ENCODE peak calls at places on chromosomes 7 and 10, in nine cellular contexts. N, H, I, G, Q, C, T, O and R are unnamed samples. For H3K27me3, the result is how much of the 10 kb centered on the place peaks cover.

GRCh38 chr10:75496191-75496567 is 64.8 kb downstream of the LRMDA start:
- DNase-seq in C (no peak), I (no peak), H (no peak), N (no peak), T (no peak), Q (no peak), G (no peak), O (no peak), R (no peak)

GRCh38 chr10:70432101-70432500 is 9.4 kb downstream of the NODAL start:
- DNase-seq in H (no peak), T (peak), N (no peak), C (no peak), O (peak), I (peak), G (no peak), Q (no peak), R (no peak)

GRCh38 chr10:15293862-15294835 is 76.9 kb downstream of the FAM171A1 start:
- DNase-seq in G (no peak), Q (peak), O (peak), N (no peak), H (peak), I (no peak), T (no peak), C (no peak), R (no peak)

GRCh38 chr7:133724694-133725093 is 402.4 kb upstream of the LRGUK start:
- DNase-seq in N (no peak), G (no peak), H (no peak), T (no peak), O (no peak), Q (no peak), C (no peak), I (no peak), R (no peak)

GRCh38 chr10:116742367-116743265 is at the start of gene HSPA12A:
- DNase-seq in C (peak), Q (peak), T (peak), G (peak), H (no peak), N (peak), I (peak), O (peak), R (peak)

GRCh38 chr10:15316877-15317464 is 54.1 kb downstream of the FAM171A1 start:
- DNase-seq in C (no peak), H (no peak), T (no peak), N (no peak), G (no peak), I (no peak), Q (no peak), O (no peak), R (no peak)

GRCh38 chr7:113010377-113010776 is 76.2 kb downstream of the GPR85 start:
- DNase-seq in Q (no peak), I (no peak), H (no peak), N (no peak), C (no peak), O (no peak), G (no peak), T (no peak), R (no peak)

GRCh38 chr10:125057158-125058001 is 103.0 kb downstream of the CTBP2 start:
- DNase-seq in O (peak), I (peak), Q (peak), H (peak), G (peak), N (no peak), T (peak), C (peak), R (peak)

GRCh38 chr7:157568071-157568784 is 231.4 kb downstream of the DNAJB6 start:
- DNase-seq in I (no peak), T (no peak), Q (no peak), G (no peak), O (no peak), H (no peak), N (no peak), C (no peak), R (no peak)

GRCh38 chr7:52085610-52086009 is 769.0 kb upstream of the COBL start:
- DNase-seq in C (no peak), H (no peak), O (no peak), Q (no peak), I (no peak), G (no peak), N (no peak), T (no peak), R (no peak)

GRCh38 chr7:52091101-52091500 is 774.5 kb upstream of the COBL start:
- DNase-seq in T (no peak), I (no peak), G (no peak), Q (no peak), O (no peak), N (no peak), C (no peak), H (no peak), R (no peak)

GRCh38 chr7:52088008-52088787 is 771.6 kb upstream of the COBL start:
- DNase-seq in G (no peak), O (no peak), N (no peak), I (no peak), Q (no peak), T (no peak), H (no peak), C (peak), R (no peak)
- H3K4me3 ChIP-seq in G (no peak), O (peak), N (peak), I (no peak), Q (no peak), T (no peak), H (no peak), C (peak), R (no peak)

DNA sequence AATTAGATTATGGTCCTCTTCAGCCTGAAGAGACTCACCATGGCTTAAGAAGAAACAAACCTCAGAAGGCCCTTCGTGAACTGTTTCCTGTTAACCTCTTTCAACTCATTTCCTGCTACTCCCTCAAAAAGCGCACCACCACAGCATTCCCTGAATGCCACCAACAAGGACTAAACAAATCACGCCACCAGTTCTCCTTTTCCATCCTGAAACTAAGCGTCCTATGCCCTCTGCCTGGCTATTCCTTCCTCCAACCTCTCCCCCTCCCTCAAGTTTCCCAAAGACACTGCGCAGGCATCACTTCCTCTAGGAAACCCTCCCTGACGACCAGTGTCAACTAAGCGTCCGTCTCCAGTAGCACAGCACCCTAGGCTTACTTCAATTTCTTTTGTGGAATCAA is 12.0 kb downstream of the YWHAG start:
- DNase-seq in C (no peak), O (peak), Q (no peak), N (no peak), H (no peak), I (no peak), G (peak), T (no peak), R (no peak)
- H3K27ac ChIP-seq in C (peak), O (peak), Q (no peak), N (peak), H (no peak), I (peak), G (no peak), T (no peak), R (peak)

DNA sequence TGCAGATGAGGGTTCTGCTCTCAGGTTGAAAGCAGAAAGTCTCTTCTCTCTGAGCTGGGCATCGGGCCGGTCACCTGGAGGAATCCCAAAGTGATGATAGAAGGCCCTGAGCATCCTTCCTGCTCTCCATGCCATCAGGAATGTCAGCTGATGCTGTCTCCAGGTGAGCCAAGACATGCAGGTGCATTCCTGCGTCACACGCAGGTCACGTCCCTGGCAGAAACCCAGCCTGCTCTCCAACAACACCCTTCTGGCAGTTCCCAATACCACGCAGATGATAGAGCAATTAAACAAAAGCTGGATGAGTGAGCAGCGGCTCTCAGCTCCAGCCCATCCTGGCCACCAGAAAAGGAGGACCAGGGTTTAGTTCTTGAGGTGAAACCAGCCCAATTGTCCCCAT is 6.9 kb upstream of the WIPI2 start:
- DNase-seq in O (no peak), I (no peak), H (no peak), T (no peak), Q (no peak), C (no peak), G (peak), N (peak), R (no peak)
- H3K27me3 ChIP-seq in O (under half), I (under half), H (under half), T (under half), Q (under half), C (under half), G (under half), N (under half), R (under half)

GRCh38 chr7:55367283-55367840 is 2.2 kb downstream of the LANCL2 start:
- DNase-seq in T (no peak), N (no peak), C (no peak), Q (no peak), G (no peak), I (no peak), H (no peak), O (no peak), R (no peak)
- H3K4me3 ChIP-seq in T (peak), N (peak), C (peak), Q (peak), G (peak), I (peak), H (peak), O (peak), R (peak)

DNA sequence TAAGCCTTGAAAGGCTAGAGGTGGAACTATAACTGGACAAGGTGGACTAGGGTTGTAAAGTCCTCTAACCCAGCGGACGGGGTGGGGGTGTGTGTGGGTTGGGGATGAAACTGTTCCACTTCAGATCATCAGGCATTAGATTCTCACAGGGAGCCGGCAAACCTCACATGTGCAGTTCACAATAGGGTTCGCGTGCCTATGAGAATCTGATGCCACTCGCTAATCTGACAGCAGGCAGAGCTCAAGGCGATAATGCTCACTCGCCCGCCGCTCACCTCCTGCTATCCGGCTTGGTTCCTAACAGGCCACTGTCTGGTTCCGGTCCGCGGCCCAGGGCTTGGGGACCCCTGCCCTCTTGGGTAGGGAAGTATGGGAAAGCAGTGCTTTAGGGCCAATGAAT is 984 bp upstream of the ERLIN1 start:
- DNase-seq in I (peak), O (no peak), G (no peak), N (no peak), Q (no peak), C (peak), H (no peak), T (peak), R (no peak)
- H3K27ac ChIP-seq in I (peak), O (peak), G (peak), N (peak), Q (peak), C (peak), H (peak), T (peak), R (no peak)

GRCh38 chr10:8044331-8044907 is 10.1 kb upstream of the GATA3 start:
- DNase-seq in C (no peak), Q (no peak), I (no peak), T (no peak), O (no peak), N (no peak), H (no peak), G (no peak), R (no peak)
- H3K27me3 ChIP-seq in C (under half), Q (half or more), I (half or more), T (half or more), O (half or more), N (half or more), H (half or more), G (half or more), R (half or more)

GRCh38 chr7:73329861-73330581 is 2.1 kb downstream of the FKBP6 start:
- DNase-seq in Q (peak), C (no peak), O (peak), H (no peak), N (no peak), G (no peak), T (no peak), I (peak), R (peak)
- H3K4me3 ChIP-seq in Q (no peak), C (no peak), O (no peak), H (no peak), N (no peak), G (no peak), T (no peak), I (no peak), R (no peak)

GRCh38 chr10:93899109-93899508 is 5.3 kb downstream of the SLC35G1 start:
- DNase-seq in I (no peak), N (no peak), Q (no peak), O (no peak), C (no peak), H (no peak), T (no peak), G (no peak), R (no peak)

GRCh38 chr10:93894516-93895378 is 969 bp downstream of the SLC35G1 start:
- DNase-seq in G (no peak), Q (peak), T (no peak), O (peak), N (no peak), H (no peak), I (peak), C (no peak), R (no peak)

GRCh38 chr10:93897070-93897797 is 3.5 kb downstream of the SLC35G1 start:
- DNase-seq in I (no peak), H (no peak), N (no peak), G (no peak), Q (no peak), O (no peak), C (no peak), T (no peak), R (no peak)

DNA sequence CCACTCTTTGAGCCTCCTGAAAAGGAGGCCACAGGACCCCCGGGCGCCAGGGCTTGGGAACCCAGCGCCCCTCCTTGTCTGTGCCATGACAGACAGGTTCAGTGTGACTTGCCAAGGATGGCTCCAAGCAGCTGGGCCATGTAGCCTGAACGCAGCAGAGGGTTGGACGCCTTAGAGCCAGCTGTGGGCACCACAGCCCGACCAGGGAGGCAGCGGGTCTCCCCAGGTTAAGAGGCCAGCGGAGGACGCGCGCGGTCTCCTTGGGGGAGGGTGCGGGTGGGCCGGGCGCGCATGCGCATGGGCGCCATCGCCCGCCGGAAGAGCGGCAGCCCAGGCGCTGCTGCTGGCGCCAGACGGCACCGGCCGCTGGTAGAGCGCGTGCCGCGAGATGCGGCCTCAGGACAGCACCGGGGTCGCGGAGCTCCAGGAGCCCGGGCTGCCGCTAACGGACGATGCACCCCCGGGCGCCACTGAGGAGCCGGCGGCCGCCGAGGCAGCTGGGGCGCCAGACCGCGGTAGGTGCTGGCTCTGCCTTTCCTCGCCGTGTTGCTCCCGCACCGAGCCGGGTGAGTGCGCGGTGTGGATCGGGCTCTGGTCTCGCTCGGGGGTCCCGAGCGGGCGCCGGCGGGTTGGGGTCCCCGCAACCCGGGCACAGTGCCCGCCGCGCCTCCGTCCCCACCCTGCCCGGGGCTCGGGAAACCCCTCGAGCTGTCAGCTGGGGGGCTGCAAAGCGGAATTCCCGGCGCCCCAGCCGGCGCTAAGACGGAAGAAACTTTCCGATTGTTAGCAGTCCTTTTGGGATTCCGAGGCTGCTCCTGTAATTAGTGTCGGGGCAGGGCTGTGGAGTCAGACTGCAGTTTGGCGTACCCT is at the start of gene SLC35G1:
- DNase-seq in H (no peak), O (peak), Q (peak), I (peak), N (peak), T (peak), C (peak), G (peak), R (no peak)
- H3K27ac ChIP-seq in H (no peak), O (peak), Q (peak), I (no peak), N (peak), T (peak), C (peak), G (peak), R (no peak)

DNA sequence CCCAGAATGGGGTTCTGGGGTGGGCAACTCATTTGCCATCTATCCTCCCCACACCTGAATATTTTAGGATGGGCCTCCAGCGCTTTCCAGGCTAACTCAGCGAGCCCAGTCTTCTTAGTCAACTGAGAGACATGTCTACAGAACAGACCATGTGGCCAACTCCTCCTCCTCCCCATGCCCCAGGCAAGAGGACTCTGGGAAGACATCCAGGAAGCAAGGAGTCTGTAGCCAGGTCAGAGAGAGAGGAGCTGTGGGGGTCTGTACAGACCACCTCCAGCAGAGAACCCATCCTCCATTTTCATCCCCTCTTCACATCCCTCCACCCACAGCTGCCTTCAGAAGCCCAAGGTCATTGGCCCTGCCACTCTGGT is 55.8 kb upstream of the LBX1 start:
- DNase-seq in C (no peak), G (no peak), Q (no peak), N (no peak), I (no peak), T (no peak), O (no peak), H (no peak), R (no peak)
- H3K27me3 ChIP-seq in C (under half), G (half or more), Q (half or more), N (half or more), I (under half), T (under half), O (half or more), H (half or more), R (half or more)

DNA sequence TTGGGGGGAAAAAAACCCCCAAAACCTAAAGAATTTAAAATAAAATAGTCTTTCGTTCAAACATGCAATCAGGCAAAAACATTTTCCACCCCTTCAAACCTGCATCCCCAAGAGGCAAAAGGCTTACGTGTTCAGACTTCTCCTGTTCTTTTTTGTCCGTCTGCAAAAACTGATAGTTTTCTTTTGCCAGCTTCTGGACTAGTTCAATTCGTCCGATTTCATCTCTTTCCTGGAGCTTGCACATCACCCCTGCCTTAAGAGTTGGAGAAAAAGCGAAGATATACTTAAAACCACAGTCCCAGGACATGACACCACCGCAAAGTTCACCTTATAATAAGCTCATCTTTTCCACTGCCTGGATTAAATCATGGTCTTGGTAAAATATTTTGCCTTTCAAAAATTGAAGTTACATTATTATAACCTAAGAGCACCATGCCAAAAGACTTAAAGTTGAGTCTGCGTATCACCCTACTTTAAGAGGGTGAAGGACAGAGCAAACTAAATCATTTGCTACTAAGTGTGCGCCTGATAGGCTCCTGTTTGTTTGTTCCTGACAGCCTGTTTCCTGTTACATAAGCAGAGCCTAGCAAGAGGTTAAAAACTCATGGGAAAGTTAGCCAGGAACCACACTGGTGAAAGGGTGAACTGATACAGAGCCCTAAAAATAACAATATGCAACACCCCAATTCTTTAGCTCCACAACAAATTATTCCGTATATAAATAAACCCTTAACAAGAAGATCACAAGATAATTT is 137.0 kb downstream of the RAPGEF5 start:
- DNase-seq in H (no peak), G (no peak), C (no peak), I (no peak), Q (no peak), N (no peak), T (no peak), O (peak), R (no peak)
- H3K4me3 ChIP-seq in H (peak), G (peak), C (peak), I (peak), Q (no peak), N (peak), T (no peak), O (no peak), R (no peak)